ENCODE peak calls at places on chromosomes 11 and 22, in six cellular contexts. One of them, this sample, is unnamed.

GRCh38 chr11:1360835-1361357 is 28.8 kb upstream of the BRSK2 start:
- DNase-seq in prostate gland: no peak
- DNase-seq in choroid plexus epithelial cell: no peak
- DNase-seq in uterus: no peak
- DNase-seq in tibial nerve: no peak
- DNase-seq in GM12878: no peak
- DNase-seq in this sample: no peak

GRCh38 chr11:109486129-109486528 is 64.1 kb downstream of the C11orf87 start:
- DNase-seq in prostate gland: no peak
- DNase-seq in choroid plexus epithelial cell: no peak
- DNase-seq in uterus: no peak
- DNase-seq in tibial nerve: no peak
- DNase-seq in GM12878: no peak
- DNase-seq in this sample: no peak

GRCh38 chr11:114440121-114440860 is 1.0 kb downstream of the REXO2 start:
- DNase-seq in prostate gland: no peak
- DNase-seq in choroid plexus epithelial cell: peak; percentile 36
- DNase-seq in uterus: no peak
- DNase-seq in tibial nerve: no peak
- DNase-seq in GM12878: no peak
- DNase-seq in this sample: peak; percentile 77

GRCh38 chr11:50192743-50193142 is 160.1 kb downstream of the OR4C45 start:
- DNase-seq in prostate gland: no peak
- DNase-seq in choroid plexus epithelial cell: no peak
- DNase-seq in uterus: no peak
- DNase-seq in tibial nerve: no peak
- DNase-seq in GM12878: no peak
- DNase-seq in this sample: no peak

GRCh38 chr11:119619665-119620064 is 109.3 kb downstream of the NECTIN1 start:
- DNase-seq in prostate gland: no peak
- DNase-seq in choroid plexus epithelial cell: no peak
- DNase-seq in uterus: no peak
- DNase-seq in tibial nerve: no peak
- DNase-seq in GM12878: peak; percentile 16
- DNase-seq in this sample: no peak

GRCh38 chr11:91776660-91777059 is 448.0 kb upstream of the FAT3 start:
- DNase-seq in prostate gland: no peak
- DNase-seq in choroid plexus epithelial cell: no peak
- DNase-seq in uterus: no peak
- DNase-seq in tibial nerve: no peak
- DNase-seq in GM12878: no peak
- DNase-seq in this sample: no peak

GRCh38 chr22:19527861-19528417 is 3.7 kb upstream of the CLDN5 start:
- DNase-seq in prostate gland: no peak
- DNase-seq in choroid plexus epithelial cell: peak; percentile 51
- DNase-seq in uterus: no peak
- DNase-seq in tibial nerve: no peak
- DNase-seq in GM12878: no peak
- DNase-seq in this sample: peak; percentile 10

GRCh38 chr11:12050470-12050891 is 42.1 kb upstream of the DKK3 start:
- DNase-seq in prostate gland: peak; percentile 76
- DNase-seq in choroid plexus epithelial cell: peak; percentile 65
- DNase-seq in uterus: no peak
- DNase-seq in tibial nerve: no peak
- DNase-seq in GM12878: no peak
- DNase-seq in this sample: no peak

GRCh38 chr11:112844530-112844929 is 116.7 kb upstream of the NCAM1 start:
- DNase-seq in prostate gland: no peak
- DNase-seq in choroid plexus epithelial cell: no peak
- DNase-seq in uterus: no peak
- DNase-seq in tibial nerve: no peak
- DNase-seq in GM12878: no peak
- DNase-seq in this sample: no peak

GRCh38 chr11:108307751-108308150 is 84.9 kb downstream of the ATM start:
- DNase-seq in prostate gland: no peak
- DNase-seq in choroid plexus epithelial cell: no peak
- DNase-seq in uterus: no peak
- DNase-seq in tibial nerve: no peak
- DNase-seq in GM12878: no peak
- DNase-seq in this sample: no peak

GRCh38 chr11:82996966-82997606 is 74.6 kb downstream of the RAB30 start:
- DNase-seq in prostate gland: peak; percentile 38
- DNase-seq in choroid plexus epithelial cell: no peak
- DNase-seq in uterus: no peak
- DNase-seq in tibial nerve: no peak
- DNase-seq in GM12878: peak; percentile 87
- DNase-seq in this sample: no peak

GRCh38 chr11:118768715-118769114 is 22.2 kb downstream of the DDX6 start:
- DNase-seq in prostate gland: no peak
- DNase-seq in choroid plexus epithelial cell: peak; percentile 28
- DNase-seq in uterus: no peak
- DNase-seq in tibial nerve: no peak
- DNase-seq in GM12878: no peak
- DNase-seq in this sample: peak; percentile 69

GRCh38 chr22:44037519-44038370 is 13.6 kb downstream of the PARVB start:
- DNase-seq in prostate gland: no peak
- DNase-seq in choroid plexus epithelial cell: peak; percentile 91
- DNase-seq in uterus: peak; percentile 63
- DNase-seq in tibial nerve: no peak
- DNase-seq in GM12878: no peak
- DNase-seq in this sample: peak; percentile 92

GRCh38 chr11:117589024-117589423 is 208.0 kb downstream of the DSCAML1 start:
- DNase-seq in prostate gland: no peak
- DNase-seq in choroid plexus epithelial cell: no peak
- DNase-seq in uterus: no peak
- DNase-seq in tibial nerve: no peak
- DNase-seq in GM12878: no peak
- DNase-seq in this sample: no peak

GRCh38 chr11:394034-394857 is at the start of gene PKP3:
- DNase-seq in prostate gland: peak; percentile 92
- DNase-seq in choroid plexus epithelial cell: peak; percentile 46
- DNase-seq in uterus: no peak
- DNase-seq in tibial nerve: no peak
- DNase-seq in GM12878: no peak
- DNase-seq in this sample: peak; percentile 53

GRCh38 chr11:120270386-120270785 is 30.4 kb downstream of the POU2F3 start:
- DNase-seq in prostate gland: no peak
- DNase-seq in choroid plexus epithelial cell: no peak
- DNase-seq in uterus: no peak
- DNase-seq in tibial nerve: no peak
- DNase-seq in GM12878: no peak
- DNase-seq in this sample: no peak

GRCh38 chr11:77073328-77074001 is 6.7 kb downstream of the CAPN5 start:
- DNase-seq in prostate gland: peak; percentile 38
- DNase-seq in choroid plexus epithelial cell: peak; percentile 98
- DNase-seq in uterus: peak; percentile 94
- DNase-seq in tibial nerve: peak; percentile 85
- DNase-seq in GM12878: no peak
- DNase-seq in this sample: peak; percentile 98

GRCh38 chr11:17012712-17013547 is 1.3 kb downstream of the PLEKHA7 start:
- DNase-seq in prostate gland: peak; percentile 27
- DNase-seq in choroid plexus epithelial cell: peak; percentile 72
- DNase-seq in uterus: no peak
- DNase-seq in tibial nerve: no peak
- DNase-seq in GM12878: no peak
- DNase-seq in this sample: peak; percentile 48

GRCh38 chr11:1814691-1815090 is 20.1 kb upstream of the SYT8 start:
- DNase-seq in prostate gland: no peak
- DNase-seq in choroid plexus epithelial cell: no peak
- DNase-seq in uterus: no peak
- DNase-seq in tibial nerve: no peak
- DNase-seq in GM12878: no peak
- DNase-seq in this sample: no peak

GRCh38 chr11:12439615-12440014 is 62.2 kb downstream of the PARVA start:
- DNase-seq in prostate gland: no peak
- DNase-seq in choroid plexus epithelial cell: no peak
- DNase-seq in uterus: no peak
- DNase-seq in tibial nerve: no peak
- DNase-seq in GM12878: no peak
- DNase-seq in this sample: no peak

GRCh38 chr11:10317776-10318526 is 13.1 kb downstream of the ADM start:
- DNase-seq in prostate gland: no peak
- DNase-seq in choroid plexus epithelial cell: no peak
- DNase-seq in uterus: no peak
- DNase-seq in tibial nerve: no peak
- DNase-seq in GM12878: peak; percentile 74
- DNase-seq in this sample: no peak
- H3K4me3 ChIP-seq in prostate gland: no peak overlapping the region
- H3K4me3 ChIP-seq in choroid plexus epithelial cell: no peak overlapping the region
- H3K4me3 ChIP-seq in uterus: no peak overlapping the region
- H3K4me3 ChIP-seq in tibial nerve: no peak overlapping the region
- H3K4me3 ChIP-seq in GM12878: peak overlapping the region; percentile 27
- H3K4me3 ChIP-seq in this sample: no peak overlapping the region

GRCh38 chr22:27715078-27715477 is 86.5 kb downstream of the MN1 start:
- DNase-seq in prostate gland: no peak
- DNase-seq in choroid plexus epithelial cell: peak; percentile 5
- DNase-seq in uterus: no peak
- DNase-seq in tibial nerve: no peak
- DNase-seq in GM12878: no peak
- DNase-seq in this sample: no peak
- TF ChIP-seq CTCF in prostate gland: no peak
- TF ChIP-seq CTCF in choroid plexus epithelial cell: peak; percentile 20
- TF ChIP-seq CTCF in uterus: no peak
- TF ChIP-seq CTCF in tibial nerve: peak; percentile 16
- TF ChIP-seq CTCF in GM12878: no peak
- TF ChIP-seq CTCF in this sample: peak; percentile 18

DNA sequence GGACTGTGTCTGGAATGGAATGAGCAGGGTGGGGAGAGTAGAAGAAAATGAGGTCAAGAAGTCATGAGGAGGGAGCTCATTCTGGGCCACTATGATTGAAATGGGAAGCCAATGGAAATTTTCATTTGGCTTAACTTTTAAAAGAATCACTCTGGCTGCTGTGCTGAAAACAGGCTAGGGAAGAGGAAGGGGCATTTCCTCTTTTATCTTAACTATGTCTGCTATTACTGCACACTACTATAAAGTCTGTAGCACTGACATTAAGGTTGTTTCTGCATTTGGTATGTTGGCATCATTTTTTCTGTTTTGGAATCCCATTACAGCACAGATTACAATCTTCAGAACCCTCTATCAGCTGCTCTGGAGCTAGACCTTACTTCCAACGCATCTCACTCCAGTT is 8.2 kb downstream of the PATL1 start:
- DNase-seq in prostate gland: no peak
- DNase-seq in choroid plexus epithelial cell: no peak
- DNase-seq in uterus: no peak
- DNase-seq in tibial nerve: no peak
- DNase-seq in GM12878: no peak
- DNase-seq in this sample: no peak
- H3K4me3 ChIP-seq in prostate gland: no peak overlapping the region
- H3K4me3 ChIP-seq in choroid plexus epithelial cell: no peak overlapping the region
- H3K4me3 ChIP-seq in uterus: no peak overlapping the region
- H3K4me3 ChIP-seq in tibial nerve: no peak overlapping the region
- H3K4me3 ChIP-seq in GM12878: no peak overlapping the region
- H3K4me3 ChIP-seq in this sample: no peak overlapping the region

DNA sequence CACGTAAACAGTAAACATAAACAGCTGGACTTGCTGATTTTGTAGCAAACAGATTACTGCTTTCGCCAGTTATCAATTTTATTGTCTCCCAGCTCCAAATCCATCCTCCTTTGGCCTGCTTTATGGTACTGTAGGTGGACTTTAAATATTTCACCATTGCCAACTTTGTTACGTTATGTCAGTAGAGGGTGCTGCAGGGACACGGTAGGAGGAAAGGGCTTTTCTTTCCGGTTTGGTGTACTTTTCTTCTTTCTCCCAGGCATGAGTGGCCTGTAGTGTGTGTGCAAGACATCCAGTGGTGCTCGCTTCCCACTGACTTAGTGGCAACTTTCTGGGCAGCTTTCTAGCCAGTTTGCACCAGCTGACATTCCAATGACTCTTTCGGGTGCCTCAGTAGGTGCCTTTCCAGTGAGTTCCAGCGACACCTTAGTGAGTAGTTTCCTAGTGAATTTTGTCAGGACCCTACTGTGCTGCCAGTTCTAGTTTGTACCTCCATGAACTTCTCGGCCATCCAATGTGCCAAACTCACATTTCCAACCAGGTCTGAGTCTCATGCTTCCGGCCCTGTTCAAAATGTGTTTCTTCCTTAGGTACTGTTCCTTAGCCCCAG is 267.6 kb upstream of the TENM4 start:
- DNase-seq in prostate gland: no peak
- DNase-seq in choroid plexus epithelial cell: peak; percentile 63
- DNase-seq in uterus: no peak
- DNase-seq in tibial nerve: no peak
- DNase-seq in GM12878: peak; percentile 1
- DNase-seq in this sample: peak; percentile 11
- TF ChIP-seq CTCF in prostate gland: no peak
- TF ChIP-seq CTCF in choroid plexus epithelial cell: peak; percentile 70
- TF ChIP-seq CTCF in uterus: no peak
- TF ChIP-seq CTCF in tibial nerve: no peak
- TF ChIP-seq CTCF in GM12878: peak; percentile 78
- TF ChIP-seq CTCF in this sample: peak; percentile 46

GRCh38 chr11:61914471-61915171 is 2.7 kb downstream of the RAB3IL1 start:
- DNase-seq in prostate gland: no peak
- DNase-seq in choroid plexus epithelial cell: no peak
- DNase-seq in uterus: no peak
- DNase-seq in tibial nerve: no peak
- DNase-seq in GM12878: no peak
- DNase-seq in this sample: no peak

GRCh38 chr11:61917357-61918109 is at the start of gene RAB3IL1:
- DNase-seq in prostate gland: no peak
- DNase-seq in choroid plexus epithelial cell: no peak
- DNase-seq in uterus: peak; percentile 78
- DNase-seq in tibial nerve: peak; percentile 67
- DNase-seq in GM12878: no peak
- DNase-seq in this sample: peak; percentile 50

GRCh38 chr11:61919113-61919840 is 1.9 kb upstream of the RAB3IL1 start:
- DNase-seq in prostate gland: no peak
- DNase-seq in choroid plexus epithelial cell: no peak
- DNase-seq in uterus: no peak
- DNase-seq in tibial nerve: no peak
- DNase-seq in GM12878: no peak
- DNase-seq in this sample: no peak

GRCh38 chr11:61918251-61919112 is 1.1 kb upstream of the RAB3IL1 start:
- DNase-seq in prostate gland: no peak
- DNase-seq in choroid plexus epithelial cell: no peak
- DNase-seq in uterus: peak; percentile 67
- DNase-seq in tibial nerve: no peak
- DNase-seq in GM12878: no peak
- DNase-seq in this sample: no peak

DNA sequence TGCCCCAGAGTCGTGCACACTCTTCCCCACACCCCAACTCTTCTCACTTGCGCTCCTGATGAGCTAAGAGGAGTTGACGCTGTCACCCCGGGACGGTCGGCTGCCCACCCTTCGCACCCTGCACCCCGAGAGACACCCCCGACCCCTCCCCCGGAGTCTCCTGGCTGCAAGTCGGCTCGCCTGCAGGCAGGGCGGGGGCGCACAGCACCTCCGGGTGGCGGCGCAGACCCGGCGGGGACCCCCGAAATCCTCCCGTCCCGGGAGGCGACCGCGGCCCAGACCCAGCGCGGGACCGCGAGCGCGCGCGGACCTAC is 366 bp downstream of the RAB3IL1 start:
- DNase-seq in prostate gland: no peak
- DNase-seq in choroid plexus epithelial cell: no peak
- DNase-seq in uterus: no peak
- DNase-seq in tibial nerve: no peak
- DNase-seq in GM12878: no peak
- DNase-seq in this sample: no peak
- H3K4me3 ChIP-seq in prostate gland: peak overlapping the region; percentile 51
- H3K4me3 ChIP-seq in choroid plexus epithelial cell: peak overlapping the region; percentile 54
- H3K4me3 ChIP-seq in uterus: peak overlapping the region; percentile 47
- H3K4me3 ChIP-seq in tibial nerve: peak overlapping the region; percentile 81
- H3K4me3 ChIP-seq in GM12878: no peak overlapping the region
- H3K4me3 ChIP-seq in this sample: peak overlapping the region; percentile 61

GRCh38 chr22:37400719-37401118 is 26.6 kb downstream of the ELFN2 start:
- DNase-seq in prostate gland: no peak
- DNase-seq in choroid plexus epithelial cell: no peak
- DNase-seq in uterus: no peak
- DNase-seq in tibial nerve: no peak
- DNase-seq in GM12878: no peak
- DNase-seq in this sample: no peak
- TF ChIP-seq CTCF in prostate gland: no peak
- TF ChIP-seq CTCF in choroid plexus epithelial cell: no peak
- TF ChIP-seq CTCF in uterus: no peak
- TF ChIP-seq CTCF in tibial nerve: no peak
- TF ChIP-seq CTCF in GM12878: no peak
- TF ChIP-seq CTCF in this sample: no peak